ENCODE peak calls at places on chromosomes 11 and 22, in five cellular contexts. One of them, this sample, is unnamed.

GRCh38 chr11:46417711-46418110 is 26.1 kb upstream of the CHRM4 start:
- DNase-seq in AG09309: no peak
- DNase-seq in esophagus squamous epithelium: no peak
- DNase-seq in astrocyte of the spinal cord: no peak
- DNase-seq in fibroblast of lung: no peak
- DNase-seq in this sample: no peak

GRCh38 chr11:11243790-11244469 is 109.1 kb downstream of the CSNK2A3 start:
- DNase-seq in astrocyte of the spinal cord: peak; percentile 12
- DNase-seq in esophagus squamous epithelium: no peak
- DNase-seq in fibroblast of lung: no peak
- DNase-seq in AG09309: no peak
- DNase-seq in this sample: no peak

GRCh38 chr22:50734986-50735738 is 2.8 kb upstream of the ACR start:
- DNase-seq in astrocyte of the spinal cord: no peak
- DNase-seq in fibroblast of lung: no peak
- DNase-seq in AG09309: no peak
- DNase-seq in esophagus squamous epithelium: no peak
- DNase-seq in this sample: no peak

GRCh38 chr22:17781319-17782031 is 7.2 kb upstream of the BID start:
- DNase-seq in astrocyte of the spinal cord: peak; percentile 79
- DNase-seq in esophagus squamous epithelium: no peak
- DNase-seq in AG09309: peak; percentile 66
- DNase-seq in fibroblast of lung: peak; percentile 85
- DNase-seq in this sample: peak; percentile 93

GRCh38 chr11:115042002-115042401 is 363.7 kb downstream of the NXPE2 start:
- DNase-seq in astrocyte of the spinal cord: no peak
- DNase-seq in AG09309: no peak
- DNase-seq in esophagus squamous epithelium: no peak
- DNase-seq in fibroblast of lung: no peak
- DNase-seq in this sample: no peak

GRCh38 chr11:117816151-117816741 is 8.3 kb downstream of the FXYD2 start:
- DNase-seq in fibroblast of lung: peak; percentile 63
- DNase-seq in AG09309: no peak
- DNase-seq in esophagus squamous epithelium: no peak
- DNase-seq in astrocyte of the spinal cord: no peak
- DNase-seq in this sample: no peak

GRCh38 chr11:65576867-65577755 is 1.3 kb downstream of the EHBP1L1 start:
- DNase-seq in astrocyte of the spinal cord: peak; percentile 45
- DNase-seq in AG09309: no peak
- DNase-seq in esophagus squamous epithelium: no peak
- DNase-seq in fibroblast of lung: peak; percentile 69
- DNase-seq in this sample: peak; percentile 94

GRCh38 chr11:17525570-17525969 is 18.6 kb downstream of the USH1C start:
- DNase-seq in AG09309: no peak
- DNase-seq in esophagus squamous epithelium: no peak
- DNase-seq in astrocyte of the spinal cord: no peak
- DNase-seq in fibroblast of lung: no peak
- DNase-seq in this sample: no peak

GRCh38 chr22:45179276-45180049 is 15.7 kb downstream of the NUP50 start:
- DNase-seq in AG09309: no peak
- DNase-seq in fibroblast of lung: no peak
- DNase-seq in astrocyte of the spinal cord: no peak
- DNase-seq in esophagus squamous epithelium: no peak
- DNase-seq in this sample: no peak

GRCh38 chr22:40400173-40400572 is 29.8 kb downstream of the SGSM3 start:
- DNase-seq in AG09309: no peak
- DNase-seq in esophagus squamous epithelium: no peak
- DNase-seq in astrocyte of the spinal cord: no peak
- DNase-seq in fibroblast of lung: no peak
- DNase-seq in this sample: peak; percentile 64

GRCh38 chr11:14499178-14499559 is 442 bp downstream of the COPB1 start:
- DNase-seq in fibroblast of lung: no peak
- DNase-seq in esophagus squamous epithelium: no peak
- DNase-seq in astrocyte of the spinal cord: peak; percentile 6
- DNase-seq in AG09309: no peak
- DNase-seq in this sample: no peak

GRCh38 chr11:6656581-6656915 is 939 bp upstream of the DCHS1 start:
- DNase-seq in fibroblast of lung: no peak
- DNase-seq in AG09309: no peak
- DNase-seq in esophagus squamous epithelium: no peak
- DNase-seq in astrocyte of the spinal cord: no peak
- DNase-seq in this sample: no peak

GRCh38 chr11:78802058-78802633 is 227.5 kb upstream of the NARS2 start:
- DNase-seq in fibroblast of lung: peak; percentile 63
- DNase-seq in AG09309: no peak
- DNase-seq in astrocyte of the spinal cord: peak; percentile 45
- DNase-seq in esophagus squamous epithelium: no peak
- DNase-seq in this sample: no peak

GRCh38 chr11:12092714-12093113 is 17.7 kb upstream of the MICAL2 start:
- DNase-seq in esophagus squamous epithelium: no peak
- DNase-seq in astrocyte of the spinal cord: no peak
- DNase-seq in fibroblast of lung: no peak
- DNase-seq in AG09309: no peak
- DNase-seq in this sample: no peak

GRCh38 chr22:23380911-23381310 is 199.2 kb downstream of the IGLL1 start:
- DNase-seq in astrocyte of the spinal cord: no peak
- DNase-seq in esophagus squamous epithelium: no peak
- DNase-seq in AG09309: no peak
- DNase-seq in fibroblast of lung: no peak
- DNase-seq in this sample: no peak

GRCh38 chr22:38304526-38304925 is 12.7 kb downstream of the CSNK1E start:
- DNase-seq in fibroblast of lung: no peak
- DNase-seq in esophagus squamous epithelium: no peak
- DNase-seq in astrocyte of the spinal cord: no peak
- DNase-seq in AG09309: no peak
- DNase-seq in this sample: no peak
- TF ChIP-seq CTCF in fibroblast of lung: no peak
- TF ChIP-seq CTCF in esophagus squamous epithelium: no peak
- TF ChIP-seq CTCF in astrocyte of the spinal cord: no peak
- TF ChIP-seq CTCF in AG09309: no peak
- TF ChIP-seq CTCF in this sample: no peak

GRCh38 chr22:38414009-38414395 is 41.0 kb downstream of the KCNJ4 start:
- DNase-seq in AG09309: no peak
- DNase-seq in astrocyte of the spinal cord: no peak
- DNase-seq in esophagus squamous epithelium: no peak
- DNase-seq in fibroblast of lung: no peak
- DNase-seq in this sample: no peak

GRCh38 chr22:38411016-38411415 is 44.0 kb downstream of the KCNJ4 start:
- DNase-seq in astrocyte of the spinal cord: no peak
- DNase-seq in fibroblast of lung: no peak
- DNase-seq in AG09309: no peak
- DNase-seq in esophagus squamous epithelium: no peak
- DNase-seq in this sample: no peak

GRCh38 chr22:38412435-38413084 is 42.4 kb downstream of the KCNJ4 start:
- DNase-seq in astrocyte of the spinal cord: no peak
- DNase-seq in AG09309: no peak
- DNase-seq in fibroblast of lung: no peak
- DNase-seq in esophagus squamous epithelium: no peak
- DNase-seq in this sample: no peak

GRCh38 chr22:38415046-38415445 is 40.0 kb downstream of the KCNJ4 start:
- DNase-seq in esophagus squamous epithelium: no peak
- DNase-seq in astrocyte of the spinal cord: no peak
- DNase-seq in fibroblast of lung: no peak
- DNase-seq in AG09309: no peak
- DNase-seq in this sample: no peak

DNA sequence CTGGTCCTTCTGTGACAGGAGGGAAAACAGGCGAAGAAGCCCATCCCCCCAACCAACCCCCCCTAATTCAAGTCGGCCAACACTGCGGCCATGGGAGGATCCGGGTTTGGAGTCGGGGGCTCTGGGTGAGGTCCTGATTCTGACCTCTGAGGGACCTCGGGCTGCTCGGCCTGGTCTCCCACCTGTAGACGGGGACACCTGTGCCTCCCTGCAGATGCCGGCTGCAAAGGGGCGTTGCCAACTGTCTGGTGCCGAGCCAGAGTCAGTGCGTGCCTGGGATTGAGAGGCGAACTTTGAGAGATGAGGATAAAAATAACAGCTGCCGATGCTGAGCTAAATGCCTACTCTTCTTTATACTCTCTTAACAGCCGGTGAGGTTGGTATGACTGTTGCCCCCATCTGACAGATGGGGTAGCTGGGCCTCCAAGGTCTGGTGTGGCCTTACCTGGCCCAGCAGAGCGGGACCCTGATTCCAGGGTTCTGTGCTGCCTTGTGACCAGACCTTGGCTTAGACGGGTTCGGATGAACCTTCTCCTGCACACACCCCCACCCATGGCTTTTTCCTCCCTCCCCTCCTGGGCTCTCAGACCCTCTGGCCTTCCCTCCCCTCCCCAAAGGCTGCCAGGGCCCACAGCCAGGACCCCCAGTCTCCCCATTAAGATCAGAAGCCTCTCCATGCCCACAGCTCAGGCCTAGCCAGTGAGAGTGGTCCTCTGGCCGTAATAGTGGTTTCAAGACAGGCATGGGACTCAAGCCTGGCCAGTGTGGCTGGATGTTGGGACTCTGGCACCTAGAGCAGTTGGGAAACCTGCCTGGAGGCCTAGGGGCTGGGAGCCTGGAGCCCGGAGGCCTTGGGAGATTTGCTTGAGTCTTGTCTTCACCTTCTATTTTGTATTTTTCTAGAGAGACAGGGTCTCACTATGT is 41.7 kb downstream of the KCNJ4 start:
- DNase-seq in astrocyte of the spinal cord: no peak
- DNase-seq in AG09309: no peak
- DNase-seq in fibroblast of lung: no peak
- DNase-seq in esophagus squamous epithelium: no peak
- DNase-seq in this sample: no peak
- TF ChIP-seq CTCF in astrocyte of the spinal cord: no peak
- TF ChIP-seq CTCF in AG09309: no peak
- TF ChIP-seq CTCF in fibroblast of lung: no peak
- TF ChIP-seq CTCF in esophagus squamous epithelium: no peak
- TF ChIP-seq CTCF in this sample: peak; percentile 50

GRCh38 chr11:75032550-75032935 is 43.8 kb downstream of the NEU3 start:
- DNase-seq in AG09309: no peak
- DNase-seq in fibroblast of lung: no peak
- DNase-seq in astrocyte of the spinal cord: no peak
- DNase-seq in esophagus squamous epithelium: no peak
- DNase-seq in this sample: no peak

GRCh38 chr11:75033916-75034315 is 45.2 kb downstream of the NEU3 start:
- DNase-seq in AG09309: no peak
- DNase-seq in esophagus squamous epithelium: no peak
- DNase-seq in astrocyte of the spinal cord: no peak
- DNase-seq in fibroblast of lung: no peak
- DNase-seq in this sample: no peak

GRCh38 chr11:75029836-75030631 is 41.3 kb downstream of the NEU3 start:
- DNase-seq in esophagus squamous epithelium: no peak
- DNase-seq in astrocyte of the spinal cord: no peak
- DNase-seq in AG09309: no peak
- DNase-seq in fibroblast of lung: no peak
- DNase-seq in this sample: no peak

GRCh38 chr11:75031771-75032549 is 43.2 kb downstream of the NEU3 start:
- DNase-seq in fibroblast of lung: peak; percentile 54
- DNase-seq in astrocyte of the spinal cord: peak; percentile 56
- DNase-seq in esophagus squamous epithelium: no peak
- DNase-seq in AG09309: no peak
- DNase-seq in this sample: no peak

DNA sequence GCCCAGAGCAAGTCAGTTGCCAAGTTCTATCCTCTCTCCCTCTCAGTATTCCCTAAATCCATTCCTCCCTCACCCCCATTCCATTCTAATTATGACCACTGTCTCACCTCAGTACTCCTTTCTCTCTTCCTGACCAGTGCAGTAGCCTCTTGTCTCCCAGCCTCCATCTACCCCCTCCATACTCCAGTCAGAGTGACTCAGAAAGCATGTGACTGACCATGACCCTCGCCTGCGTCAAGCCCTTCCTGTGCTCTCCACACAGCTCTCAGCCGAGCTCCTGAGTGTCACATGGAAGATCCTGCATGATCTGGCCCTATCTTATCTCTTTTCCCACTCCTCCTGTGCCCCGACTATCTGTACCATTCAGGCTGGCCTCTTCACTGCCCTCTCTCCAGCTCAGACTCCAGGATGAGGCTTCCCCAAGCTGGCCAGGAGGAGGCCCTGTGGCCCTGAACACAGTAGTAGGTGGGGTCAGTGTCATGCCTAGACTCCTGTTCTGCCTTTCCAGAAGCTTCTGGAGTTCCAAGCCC is 42.6 kb downstream of the NEU3 start:
- DNase-seq in astrocyte of the spinal cord: peak; percentile 73
- DNase-seq in fibroblast of lung: peak; percentile 89
- DNase-seq in esophagus squamous epithelium: no peak
- DNase-seq in AG09309: peak; percentile 43
- DNase-seq in this sample: no peak
- TF ChIP-seq CTCF in astrocyte of the spinal cord: no peak
- TF ChIP-seq CTCF in fibroblast of lung: no peak
- TF ChIP-seq CTCF in esophagus squamous epithelium: no peak
- TF ChIP-seq CTCF in AG09309: no peak
- TF ChIP-seq CTCF in this sample: no peak

GRCh38 chr11:119533462-119533861 is 110.5 kb upstream of the THY1 start:
- DNase-seq in fibroblast of lung: no peak
- DNase-seq in esophagus squamous epithelium: no peak
- DNase-seq in astrocyte of the spinal cord: no peak
- DNase-seq in AG09309: no peak
- DNase-seq in this sample: peak; percentile 22
- TF ChIP-seq CTCF in fibroblast of lung: no peak
- TF ChIP-seq CTCF in esophagus squamous epithelium: no peak
- TF ChIP-seq CTCF in astrocyte of the spinal cord: no peak
- TF ChIP-seq CTCF in AG09309: no peak
- TF ChIP-seq CTCF in this sample: no peak